ENCODE peak calls at places on chromosomes 2 and 18, in nine cellular contexts. One of them, this sample, is unnamed.

GRCh38 chr2:56130463-56131070 is 53.2 kb upstream of the CCDC85A start:
- DNase-seq in activated gamma-delta T cell treated with anti-CD3 and anti-CD28 coated beads, Interleukin-2, amount 50 U/mL, for 16 hours: no peak
- DNase-seq in HFFc6: peak; percentile 41
- DNase-seq in D341Med: peak; percentile 51
- DNase-seq in C1 segment of cervical spinal cord: no peak
- DNase-seq in amniotic stem cell: peak; percentile 3
- DNase-seq in endothelial cell: peak; percentile 49
- DNase-seq in Calu3: peak; percentile 49
- DNase-seq in NCI-H1694: peak; percentile 12
- DNase-seq in this sample: peak; percentile 8

GRCh38 chr2:234686088-234686890 is 189.4 kb upstream of the ARL4C start:
- DNase-seq in activated gamma-delta T cell treated with anti-CD3 and anti-CD28 coated beads, Interleukin-2, amount 50 U/mL, for 16 hours: no peak
- DNase-seq in HFFc6: no peak
- DNase-seq in D341Med: no peak
- DNase-seq in C1 segment of cervical spinal cord: no peak
- DNase-seq in amniotic stem cell: no peak
- DNase-seq in endothelial cell: peak; percentile 24
- DNase-seq in Calu3: peak; percentile 16
- DNase-seq in NCI-H1694: no peak
- DNase-seq in this sample: no peak

GRCh38 chr18:36534154-36534688 is 236.7 kb downstream of the FHOD3 start:
- DNase-seq in activated gamma-delta T cell treated with anti-CD3 and anti-CD28 coated beads, Interleukin-2, amount 50 U/mL, for 16 hours: no peak
- DNase-seq in HFFc6: no peak
- DNase-seq in D341Med: peak; percentile 22
- DNase-seq in C1 segment of cervical spinal cord: no peak
- DNase-seq in amniotic stem cell: no peak
- DNase-seq in endothelial cell: no peak
- DNase-seq in Calu3: no peak
- DNase-seq in NCI-H1694: peak; percentile 79
- DNase-seq in this sample: no peak

GRCh38 chr2:37802106-37802791 is 122.8 kb upstream of the RMDN2 start:
- DNase-seq in activated gamma-delta T cell treated with anti-CD3 and anti-CD28 coated beads, Interleukin-2, amount 50 U/mL, for 16 hours: no peak
- DNase-seq in HFFc6: peak; percentile 59
- DNase-seq in D341Med: no peak
- DNase-seq in C1 segment of cervical spinal cord: no peak
- DNase-seq in amniotic stem cell: no peak
- DNase-seq in endothelial cell: no peak
- DNase-seq in Calu3: peak; percentile 44
- DNase-seq in NCI-H1694: no peak
- DNase-seq in this sample: no peak

GRCh38 chr2:159797468-159798375 is at the start of gene CD302:
- DNase-seq in activated gamma-delta T cell treated with anti-CD3 and anti-CD28 coated beads, Interleukin-2, amount 50 U/mL, for 16 hours: peak; percentile 16
- DNase-seq in HFFc6: no peak
- DNase-seq in D341Med: peak; percentile 82
- DNase-seq in C1 segment of cervical spinal cord: peak; percentile 24
- DNase-seq in amniotic stem cell: peak; percentile 37
- DNase-seq in endothelial cell: peak; percentile 60
- DNase-seq in Calu3: peak; percentile 65
- DNase-seq in NCI-H1694: no peak
- DNase-seq in this sample: peak; percentile 29

GRCh38 chr2:79860233-79861058 is 347.6 kb downstream of the CTNNA2 start:
- DNase-seq in activated gamma-delta T cell treated with anti-CD3 and anti-CD28 coated beads, Interleukin-2, amount 50 U/mL, for 16 hours: no peak
- DNase-seq in HFFc6: peak; percentile 30
- DNase-seq in D341Med: peak; percentile 29
- DNase-seq in C1 segment of cervical spinal cord: no peak
- DNase-seq in amniotic stem cell: no peak
- DNase-seq in endothelial cell: peak; percentile 15
- DNase-seq in Calu3: no peak
- DNase-seq in NCI-H1694: peak; percentile 33
- DNase-seq in this sample: peak; percentile 32

GRCh38 chr2:189129971-189130370 is 49.6 kb downstream of the COL5A2 start:
- DNase-seq in activated gamma-delta T cell treated with anti-CD3 and anti-CD28 coated beads, Interleukin-2, amount 50 U/mL, for 16 hours: no peak
- DNase-seq in HFFc6: peak; percentile 90
- DNase-seq in D341Med: no peak
- DNase-seq in C1 segment of cervical spinal cord: no peak
- DNase-seq in amniotic stem cell: peak; percentile 60
- DNase-seq in endothelial cell: no peak
- DNase-seq in Calu3: no peak
- DNase-seq in NCI-H1694: no peak
- DNase-seq in this sample: no peak

GRCh38 chr18:79748321-79749157 is 49.2 kb upstream of the KCNG2 start:
- DNase-seq in activated gamma-delta T cell treated with anti-CD3 and anti-CD28 coated beads, Interleukin-2, amount 50 U/mL, for 16 hours: no peak
- DNase-seq in HFFc6: no peak
- DNase-seq in D341Med: no peak
- DNase-seq in C1 segment of cervical spinal cord: no peak
- DNase-seq in amniotic stem cell: no peak
- DNase-seq in endothelial cell: no peak
- DNase-seq in Calu3: no peak
- DNase-seq in NCI-H1694: no peak
- DNase-seq in this sample: no peak

GRCh38 chr2:110104025-110104771 is 11.4 kb downstream of the MALL start:
- DNase-seq in activated gamma-delta T cell treated with anti-CD3 and anti-CD28 coated beads, Interleukin-2, amount 50 U/mL, for 16 hours: no peak
- DNase-seq in HFFc6: no peak
- DNase-seq in D341Med: no peak
- DNase-seq in C1 segment of cervical spinal cord: no peak
- DNase-seq in amniotic stem cell: no peak
- DNase-seq in endothelial cell: no peak
- DNase-seq in Calu3: no peak
- DNase-seq in NCI-H1694: no peak
- DNase-seq in this sample: no peak

GRCh38 chr2:42031783-42032620 is 15.8 kb upstream of the PKDCC start:
- DNase-seq in activated gamma-delta T cell treated with anti-CD3 and anti-CD28 coated beads, Interleukin-2, amount 50 U/mL, for 16 hours: no peak
- DNase-seq in HFFc6: no peak
- DNase-seq in D341Med: no peak
- DNase-seq in C1 segment of cervical spinal cord: no peak
- DNase-seq in amniotic stem cell: no peak
- DNase-seq in endothelial cell: no peak
- DNase-seq in Calu3: no peak
- DNase-seq in NCI-H1694: no peak
- DNase-seq in this sample: no peak

GRCh38 chr18:80258640-80259039 is 11.3 kb upstream of the PARD6G start:
- DNase-seq in activated gamma-delta T cell treated with anti-CD3 and anti-CD28 coated beads, Interleukin-2, amount 50 U/mL, for 16 hours: no peak
- DNase-seq in HFFc6: no peak
- DNase-seq in D341Med: no peak
- DNase-seq in C1 segment of cervical spinal cord: no peak
- DNase-seq in amniotic stem cell: no peak
- DNase-seq in endothelial cell: no peak
- DNase-seq in Calu3: no peak
- DNase-seq in NCI-H1694: no peak
- DNase-seq in this sample: no peak

GRCh38 chr18:136433-136832 is 21.9 kb upstream of the USP14 start:
- DNase-seq in activated gamma-delta T cell treated with anti-CD3 and anti-CD28 coated beads, Interleukin-2, amount 50 U/mL, for 16 hours: no peak
- DNase-seq in HFFc6: no peak
- DNase-seq in D341Med: no peak
- DNase-seq in C1 segment of cervical spinal cord: no peak
- DNase-seq in amniotic stem cell: no peak
- DNase-seq in endothelial cell: no peak
- DNase-seq in Calu3: no peak
- DNase-seq in NCI-H1694: no peak
- DNase-seq in this sample: no peak

GRCh38 chr2:239240480-239240881 is 160.3 kb downstream of the HDAC4 start:
- DNase-seq in activated gamma-delta T cell treated with anti-CD3 and anti-CD28 coated beads, Interleukin-2, amount 50 U/mL, for 16 hours: no peak
- DNase-seq in HFFc6: no peak
- DNase-seq in D341Med: no peak
- DNase-seq in C1 segment of cervical spinal cord: no peak
- DNase-seq in amniotic stem cell: no peak
- DNase-seq in endothelial cell: no peak
- DNase-seq in Calu3: no peak
- DNase-seq in NCI-H1694: no peak
- DNase-seq in this sample: peak; percentile 83

GRCh38 chr2:62343206-62343605 is 147.3 kb downstream of the B3GNT2 start:
- DNase-seq in activated gamma-delta T cell treated with anti-CD3 and anti-CD28 coated beads, Interleukin-2, amount 50 U/mL, for 16 hours: no peak
- DNase-seq in HFFc6: no peak
- DNase-seq in D341Med: no peak
- DNase-seq in C1 segment of cervical spinal cord: no peak
- DNase-seq in amniotic stem cell: no peak
- DNase-seq in endothelial cell: no peak
- DNase-seq in Calu3: no peak
- DNase-seq in NCI-H1694: no peak
- DNase-seq in this sample: no peak

GRCh38 chr2:188134241-188134640 is 157.4 kb upstream of the GULP1 start:
- DNase-seq in activated gamma-delta T cell treated with anti-CD3 and anti-CD28 coated beads, Interleukin-2, amount 50 U/mL, for 16 hours: no peak
- DNase-seq in HFFc6: no peak
- DNase-seq in D341Med: no peak
- DNase-seq in C1 segment of cervical spinal cord: no peak
- DNase-seq in amniotic stem cell: no peak
- DNase-seq in endothelial cell: no peak
- DNase-seq in Calu3: no peak
- DNase-seq in NCI-H1694: no peak
- DNase-seq in this sample: no peak

GRCh38 chr2:64989126-64989981 is at the start of gene SLC1A4:
- DNase-seq in activated gamma-delta T cell treated with anti-CD3 and anti-CD28 coated beads, Interleukin-2, amount 50 U/mL, for 16 hours: peak; percentile 70
- DNase-seq in HFFc6: peak; percentile 78
- DNase-seq in D341Med: peak; percentile 94
- DNase-seq in C1 segment of cervical spinal cord: peak; percentile 55
- DNase-seq in amniotic stem cell: peak; percentile 89
- DNase-seq in endothelial cell: peak; percentile 85
- DNase-seq in Calu3: peak; percentile 91
- DNase-seq in NCI-H1694: peak; percentile 69
- DNase-seq in this sample: peak; percentile 78

GRCh38 chr2:168934826-168935225 is 33.7 kb downstream of the G6PC2 start:
- DNase-seq in activated gamma-delta T cell treated with anti-CD3 and anti-CD28 coated beads, Interleukin-2, amount 50 U/mL, for 16 hours: no peak
- DNase-seq in HFFc6: no peak
- DNase-seq in D341Med: no peak
- DNase-seq in C1 segment of cervical spinal cord: no peak
- DNase-seq in amniotic stem cell: no peak
- DNase-seq in endothelial cell: no peak
- DNase-seq in Calu3: no peak
- DNase-seq in NCI-H1694: no peak
- DNase-seq in this sample: no peak

GRCh38 chr2:102423368-102423767 is 408 bp downstream of the IL18RAP start:
- DNase-seq in activated gamma-delta T cell treated with anti-CD3 and anti-CD28 coated beads, Interleukin-2, amount 50 U/mL, for 16 hours: no peak
- DNase-seq in HFFc6: no peak
- DNase-seq in D341Med: no peak
- DNase-seq in C1 segment of cervical spinal cord: no peak
- DNase-seq in amniotic stem cell: no peak
- DNase-seq in endothelial cell: no peak
- DNase-seq in Calu3: no peak
- DNase-seq in NCI-H1694: no peak
- DNase-seq in this sample: no peak

GRCh38 chr2:72034353-72035095 is 113.1 kb downstream of the CYP26B1 start:
- DNase-seq in activated gamma-delta T cell treated with anti-CD3 and anti-CD28 coated beads, Interleukin-2, amount 50 U/mL, for 16 hours: no peak
- DNase-seq in HFFc6: no peak
- DNase-seq in D341Med: peak; percentile 8
- DNase-seq in C1 segment of cervical spinal cord: no peak
- DNase-seq in amniotic stem cell: no peak
- DNase-seq in endothelial cell: no peak
- DNase-seq in Calu3: no peak
- DNase-seq in NCI-H1694: no peak
- DNase-seq in this sample: no peak